ENCODE peak calls at places on chromosome 5, in six cellular contexts. L, Q, E, G, A and T are unnamed samples.

GRCh38 chr5:14417792-14418765 is 163.5 kb upstream of the OTULINL start:
- DNase-seq in L (no peak), Q (peak; percentile 25), E (peak; percentile 62), G (no peak), A (no peak), T (no peak)

GRCh38 chr5:157381746-157382145 is 78.3 kb upstream of the NIPAL4 start:
- DNase-seq in L (no peak), Q (no peak), E (no peak), G (no peak), A (no peak), T (no peak)

GRCh38 chr5:157100140-157100679 is 8.6 kb downstream of the HAVCR2 start:
- DNase-seq in L (no peak), Q (no peak), E (peak; percentile 42), G (no peak), A (peak; percentile 54), T (peak; percentile 13)

GRCh38 chr5:133635051-133635450 is 22.7 kb upstream of the FSTL4 start:
- DNase-seq in L (no peak), Q (no peak), E (peak; percentile 59), G (no peak), A (peak; percentile 26), T (no peak)

GRCh38 chr5:33299621-33300208 is 141.1 kb upstream of the TARS1 start:
- DNase-seq in L (no peak), Q (peak; percentile 67), E (peak; percentile 61), G (no peak), A (peak; percentile 69), T (peak; percentile 27)

GRCh38 chr5:164358531-164359259 is 853.3 kb downstream of the MAT2B start:
- DNase-seq in L (no peak), Q (peak; percentile 16), E (peak; percentile 89), G (no peak), A (no peak), T (no peak)

GRCh38 chr5:121969660-121970295 is 8.0 kb downstream of the SRFBP1 start:
- DNase-seq in L (no peak), Q (peak; percentile 38), E (peak; percentile 67), G (no peak), A (no peak), T (no peak)

GRCh38 chr5:35876454-35876853 is 19.8 kb downstream of the IL7R start:
- DNase-seq in L (no peak), Q (peak; percentile 41), E (peak; percentile 33), G (no peak), A (no peak), T (no peak)

GRCh38 chr5:117077142-117077541 is 502.5 kb upstream of the SEMA6A start:
- DNase-seq in L (no peak), Q (no peak), E (no peak), G (no peak), A (no peak), T (peak; percentile 37)

GRCh38 chr5:2271280-2271679 is 388.6 kb upstream of the IRX4 start:
- DNase-seq in L (no peak), Q (no peak), E (no peak), G (no peak), A (no peak), T (no peak)

GRCh38 chr5:156971848-156972525 is 9.0 kb upstream of the TIMD4 start:
- DNase-seq in L (no peak), Q (no peak), E (no peak), G (no peak), A (no peak), T (no peak)

GRCh38 chr5:142830241-142831018 is 60.3 kb downstream of the ARHGAP26 start:
- DNase-seq in L (no peak), Q (peak; percentile 81), E (peak; percentile 88), G (no peak), A (peak; percentile 54), T (no peak)

GRCh38 chr5:142143878-142144277 is 35.3 kb downstream of the NDFIP1 start:
- DNase-seq in L (no peak), Q (peak; percentile 70), E (peak; percentile 32), G (no peak), A (peak; percentile 27), T (peak; percentile 65)

GRCh38 chr5:8907168-8907868 is 638.6 kb downstream of the SEMA5A start:
- DNase-seq in L (no peak), Q (peak; percentile 66), E (peak; percentile 92), G (no peak), A (peak; percentile 86), T (no peak)

GRCh38 chr5:108801776-108802175 is 54.1 kb downstream of the FER start:
- DNase-seq in L (no peak), Q (peak; percentile 94), E (peak; percentile 96), G (no peak), A (peak; percentile 90), T (no peak)

GRCh38 chr5:117102591-117102990 is 528.0 kb upstream of the SEMA6A start:
- DNase-seq in L (no peak), Q (no peak), E (no peak), G (no peak), A (no peak), T (no peak)

GRCh38 chr5:55191165-55191564 is 18.2 kb upstream of the CDC20B start:
- DNase-seq in L (no peak), Q (no peak), E (no peak), G (no peak), A (no peak), T (no peak)

GRCh38 chr5:96342581-96342980 is 90.5 kb downstream of the PCSK1 start:
- DNase-seq in L (no peak), Q (no peak), E (no peak), G (no peak), A (no peak), T (no peak)

GRCh38 chr5:156312897-156313680 is 13.9 kb upstream of the SGCD start:
- DNase-seq in L (no peak), Q (no peak), E (no peak), G (no peak), A (no peak), T (no peak)

GRCh38 chr5:77643654-77644404 is 5.3 kb upstream of the OTP start:
- DNase-seq in L (no peak), Q (no peak), E (no peak), G (no peak), A (no peak), T (no peak)